ENCODE peak calls at places on chromosomes 16 and 17, in six cellular contexts. R, W, G, O, Y and D are unnamed samples. For H3K4me1, the result is how much of the 10 kb centered on the place peaks cover.

GRCh38 chr16:30399435-30400186 is 4.4 kb downstream of the ZNF48 start:
- DNase-seq in R (no peak), W (peak), G (no peak), O (no peak), Y (no peak), D (no peak)

GRCh38 chr17:79977711-79978544 is 57.7 kb downstream of the TBC1D16 start:
- DNase-seq in R (no peak), W (no peak), G (no peak), O (peak), Y (no peak), D (peak)

GRCh38 chr16:57593990-57594389 is 34.4 kb upstream of the ADGRG1 start:
- DNase-seq in R (no peak), W (no peak), G (no peak), O (no peak), Y (no peak), D (no peak)

GRCh38 chr17:60712675-60713074 is 35.0 kb downstream of the BCAS3 start:
- DNase-seq in R (no peak), W (no peak), G (no peak), O (no peak), Y (no peak), D (no peak)

GRCh38 chr16:79213214-79213613 is 387.3 kb downstream of the MAF start:
- DNase-seq in R (no peak), W (peak), G (no peak), O (no peak), Y (no peak), D (no peak)

GRCh38 chr16:22671301-22672076 is 142.5 kb upstream of the HS3ST2 start:
- DNase-seq in R (no peak), W (peak), G (no peak), O (no peak), Y (no peak), D (no peak)

GRCh38 chr17:29066603-29067002 is 23.7 kb downstream of the PIPOX start:
- DNase-seq in R (no peak), W (no peak), G (no peak), O (no peak), Y (no peak), D (no peak)

GRCh38 chr17:304461-304860 is 48.1 kb downstream of the RPH3AL start:
- DNase-seq in R (no peak), W (peak), G (no peak), O (no peak), Y (no peak), D (peak)

GRCh38 chr16:73000020-73000906 is 47.7 kb downstream of the ZFHX3 start:
- DNase-seq in R (peak), W (peak), G (no peak), O (no peak), Y (peak), D (peak)

GRCh38 chr17:44203731-44204452 is 4.2 kb upstream of the ATXN7L3 start:
- DNase-seq in R (peak), W (peak), G (no peak), O (no peak), Y (no peak), D (no peak)

GRCh38 chr17:44159519-44160210 is 10.8 kb upstream of the ASB16 start:
- DNase-seq in R (no peak), W (no peak), G (no peak), O (no peak), Y (no peak), D (no peak)

GRCh38 chr16:84759061-84759460 is 59.3 kb downstream of the USP10 start:
- DNase-seq in R (no peak), W (no peak), G (no peak), O (no peak), Y (no peak), D (no peak)

GRCh38 chr16:48555597-48555996 is 54.4 kb downstream of the N4BP1 start:
- DNase-seq in R (no peak), W (no peak), G (no peak), O (no peak), Y (no peak), D (no peak)

GRCh38 chr17:51853857-51854256 is 304.7 kb downstream of the CA10 start:
- DNase-seq in R (no peak), W (no peak), G (no peak), O (no peak), Y (no peak), D (no peak)

GRCh38 chr16:77273-77806 is 685 bp upstream of the MPG start:
- DNase-seq in R (peak), W (peak), G (no peak), O (peak), Y (peak), D (peak)

GRCh38 chr16:10183606-10183959 is 1.4 kb upstream of the GRIN2A start:
- DNase-seq in R (no peak), W (no peak), G (no peak), O (no peak), Y (no peak), D (no peak)

GRCh38 chr16:57167951-57168350 is 17.9 kb downstream of the PSME3IP1 start:
- DNase-seq in R (peak), W (peak), G (peak), O (no peak), Y (no peak), D (no peak)

GRCh38 chr17:28599311-28600184 is 723 bp upstream of the SPAG5 start:
- DNase-seq in R (peak), W (peak), G (peak), O (peak), Y (peak), D (peak)

GRCh38 chr17:1557355-1558095 is 5.1 kb downstream of the PITPNA start:
- DNase-seq in R (no peak), W (peak), G (no peak), O (no peak), Y (no peak), D (no peak)

GRCh38 chr16:9072806-9073341 is 18.6 kb upstream of the HAPSTR1 start:
- DNase-seq in R (no peak), W (peak), G (no peak), O (no peak), Y (no peak), D (no peak)

GRCh38 chr16:88507231-88507743 is 54.2 kb downstream of the ZFPM1 start:
- DNase-seq in R (no peak), W (no peak), G (no peak), O (no peak), Y (no peak), D (no peak)

GRCh38 chr17:2058521-2059124 is 3.7 kb downstream of the HIC1 start:
- DNase-seq in R (no peak), W (peak), G (no peak), O (peak), Y (peak), D (peak)

GRCh38 chr17:82959990-82960418 is 119.4 kb upstream of the METRNL start:
- DNase-seq in R (no peak), W (no peak), G (no peak), O (no peak), Y (no peak), D (no peak)

GRCh38 chr17:50203589-50204345 is 2.3 kb upstream of the COL1A1 start:
- DNase-seq in R (no peak), W (peak), G (no peak), O (peak), Y (no peak), D (no peak)

GRCh38 chr16:86101912-86102187 is 202.9 kb downstream of the IRF8 start:
- DNase-seq in R (no peak), W (no peak), G (no peak), O (no peak), Y (no peak), D (no peak)

GRCh38 chr17:29215717-29216116 is 30.9 kb upstream of the CRYBA1 start:
- DNase-seq in R (no peak), W (peak), G (no peak), O (no peak), Y (no peak), D (no peak)

GRCh38 chr17:63698381-63698885 is 1.5 kb downstream of the LIMD2 start:
- DNase-seq in R (no peak), W (no peak), G (no peak), O (no peak), Y (no peak), D (peak)

GRCh38 chr16:70574595-70575271 is 51.1 kb downstream of the SF3B3 start:
- DNase-seq in R (no peak), W (peak), G (no peak), O (no peak), Y (no peak), D (no peak)

GRCh38 chr17:38711792-38712571 is 6.9 kb downstream of the MLLT6 start:
- DNase-seq in R (no peak), W (no peak), G (no peak), O (no peak), Y (no peak), D (peak)

GRCh38 chr16:9798952-9799590 is 383.2 kb downstream of the GRIN2A start:
- DNase-seq in R (no peak), W (no peak), G (no peak), O (no peak), Y (no peak), D (no peak)

GRCh38 chr16:21104124-21104860 is 46.4 kb downstream of the DNAH3 start:
- DNase-seq in R (peak), W (peak), G (no peak), O (no peak), Y (no peak), D (no peak)

GRCh38 chr17:49390548-49391324 is 23.9 kb downstream of the PHB1 start:
- DNase-seq in R (no peak), W (no peak), G (no peak), O (no peak), Y (no peak), D (peak)

GRCh38 chr17:53193044-53193443 is 629.7 kb upstream of the KIF2B start:
- DNase-seq in R (no peak), W (no peak), G (no peak), O (no peak), Y (no peak), D (no peak)

GRCh38 chr16:17335826-17336492 is 134.8 kb downstream of the XYLT1 start:
- DNase-seq in R (no peak), W (peak), G (no peak), O (no peak), Y (no peak), D (no peak)

GRCh38 chr16:87002717-87003413 is 314.3 kb downstream of the C16orf95 start:
- DNase-seq in R (no peak), W (peak), G (no peak), O (no peak), Y (no peak), D (no peak)

GRCh38 chr16:81640681-81641070 is 138.4 kb upstream of the PLCG2 start:
- DNase-seq in R (no peak), W (no peak), G (no peak), O (no peak), Y (no peak), D (no peak)

GRCh38 chr17:4340914-4341615 is 25.4 kb downstream of the UBE2G1 start:
- DNase-seq in R (no peak), W (peak), G (no peak), O (no peak), Y (no peak), D (no peak)

GRCh38 chr17:4341616-4341977 is 24.9 kb downstream of the UBE2G1 start:
- DNase-seq in R (no peak), W (no peak), G (no peak), O (no peak), Y (no peak), D (no peak)

GRCh38 chr17:4344926-4345325 is 21.5 kb downstream of the UBE2G1 start:
- DNase-seq in R (no peak), W (no peak), G (no peak), O (no peak), Y (no peak), D (no peak)

GRCh38 chr17:4342535-4342934 is 23.9 kb downstream of the UBE2G1 start:
- DNase-seq in R (no peak), W (no peak), G (no peak), O (no peak), Y (no peak), D (no peak)

GRCh38 chr17:4345569-4345968 is 20.9 kb downstream of the UBE2G1 start:
- DNase-seq in R (no peak), W (no peak), G (no peak), O (no peak), Y (no peak), D (no peak)
- H3K4me1 ChIP-seq in R (under half), W (under half), G (under half), O (under half), Y (half or more), D (under half)

DNA sequence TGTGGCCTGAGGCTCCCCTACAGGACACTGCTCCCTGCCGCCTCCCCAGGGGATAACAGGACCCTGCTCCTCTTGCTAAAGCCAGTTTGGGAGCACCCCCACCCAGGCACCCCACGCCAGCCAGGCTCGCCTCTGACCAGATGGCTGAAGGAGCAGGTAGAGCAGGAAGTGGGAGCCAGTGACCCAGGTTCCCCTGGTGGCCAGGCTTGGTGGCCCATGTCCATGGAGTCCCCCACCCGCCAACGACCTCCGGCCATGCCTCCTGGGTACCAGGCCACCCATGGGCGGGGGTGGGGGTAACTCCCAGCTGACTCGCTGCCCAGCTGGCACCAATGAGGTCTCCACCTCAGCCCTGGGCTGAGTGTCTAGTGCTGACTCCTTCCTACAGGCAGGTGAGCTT is 10.0 kb downstream of the BCAR1 start:
- DNase-seq in R (no peak), W (no peak), G (no peak), O (no peak), Y (no peak), D (no peak)
- H3K4me3 ChIP-seq in R (no peak), W (no peak), G (no peak), O (no peak), Y (no peak), D (no peak)

GRCh38 chr17:76718516-76718915 is 7.8 kb upstream of the MXRA7 start:
- DNase-seq in R (no peak), W (no peak), G (no peak), O (no peak), Y (no peak), D (no peak)
- H3K27ac ChIP-seq in R (no peak), W (peak), G (no peak), O (no peak), Y (no peak), D (no peak)

DNA sequence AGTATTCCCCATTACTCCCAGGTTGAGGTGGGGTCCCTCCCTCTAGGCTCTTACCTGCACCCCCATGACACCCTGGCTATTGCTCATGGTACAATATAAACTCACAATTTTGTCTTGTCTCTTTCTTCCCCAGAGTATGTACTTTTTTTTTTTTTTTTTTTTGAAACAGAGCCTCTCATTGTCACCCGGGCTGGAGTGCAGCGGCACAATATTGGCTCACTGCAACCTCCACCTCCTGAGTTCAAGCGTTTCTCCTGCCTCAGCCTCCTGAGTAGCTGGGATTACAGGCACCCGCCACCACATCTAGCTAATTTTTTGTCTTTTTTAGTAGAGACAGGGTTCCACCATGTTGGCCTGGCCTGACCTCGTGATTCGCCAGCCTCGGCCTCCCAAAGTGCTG is 8.5 kb downstream of the KANSL1 start:
- DNase-seq in R (no peak), W (no peak), G (no peak), O (no peak), Y (no peak), D (no peak)
- H3K4me1 ChIP-seq in R (under half), W (under half), G (under half), O (under half), Y (half or more), D (under half)